ENCODE peak calls at places on chromosomes 6 and 20, in nine cellular contexts. One of them, this sample, is unnamed.

GRCh38 chr20:35630636-35631035 is 15.0 kb downstream of the SPAG4 start:
- DNase-seq in GM23248: no peak
- DNase-seq in activated T-cell treated with anti-CD3 and anti-CD28 coated beads, Interleukin-2, amount 50 U/mL, for 4 hours: no peak
- DNase-seq in right atrium auricular region: no peak
- DNase-seq in gastrocnemius medialis: no peak
- DNase-seq in CD4-positive, alpha-beta memory T cell: no peak
- DNase-seq in activated CD4-positive, CD25-positive, alpha-beta regulatory T cell treated with anti-CD3 and anti-CD28 coated beads, Interleukin-2, amount 50 U/mL, for 72 hours: no peak
- DNase-seq in memory B cell: no peak
- DNase-seq in NCI-H1092: no peak
- DNase-seq in this sample: no peak

GRCh38 chr20:62141397-62142251 is 1.6 kb downstream of the PSMA7 start:
- DNase-seq in GM23248: peak; percentile 71
- DNase-seq in activated T-cell treated with anti-CD3 and anti-CD28 coated beads, Interleukin-2, amount 50 U/mL, for 4 hours: no peak
- DNase-seq in right atrium auricular region: no peak
- DNase-seq in gastrocnemius medialis: peak; percentile 69
- DNase-seq in CD4-positive, alpha-beta memory T cell: peak; percentile 26
- DNase-seq in activated CD4-positive, CD25-positive, alpha-beta regulatory T cell treated with anti-CD3 and anti-CD28 coated beads, Interleukin-2, amount 50 U/mL, for 72 hours: no peak
- DNase-seq in memory B cell: no peak
- DNase-seq in NCI-H1092: no peak
- DNase-seq in this sample: peak; percentile 23

GRCh38 chr20:46129955-46130481 is 11.9 kb downstream of the CD40 start:
- DNase-seq in GM23248: no peak
- DNase-seq in activated T-cell treated with anti-CD3 and anti-CD28 coated beads, Interleukin-2, amount 50 U/mL, for 4 hours: no peak
- DNase-seq in right atrium auricular region: no peak
- DNase-seq in gastrocnemius medialis: peak; percentile 3
- DNase-seq in CD4-positive, alpha-beta memory T cell: no peak
- DNase-seq in activated CD4-positive, CD25-positive, alpha-beta regulatory T cell treated with anti-CD3 and anti-CD28 coated beads, Interleukin-2, amount 50 U/mL, for 72 hours: no peak
- DNase-seq in memory B cell: no peak
- DNase-seq in NCI-H1092: peak; percentile 22
- DNase-seq in this sample: no peak

GRCh38 chr20:36145877-36146707 is 8.4 kb upstream of the EPB41L1 start:
- DNase-seq in GM23248: no peak
- DNase-seq in activated T-cell treated with anti-CD3 and anti-CD28 coated beads, Interleukin-2, amount 50 U/mL, for 4 hours: no peak
- DNase-seq in right atrium auricular region: no peak
- DNase-seq in gastrocnemius medialis: peak; percentile 70
- DNase-seq in CD4-positive, alpha-beta memory T cell: no peak
- DNase-seq in activated CD4-positive, CD25-positive, alpha-beta regulatory T cell treated with anti-CD3 and anti-CD28 coated beads, Interleukin-2, amount 50 U/mL, for 72 hours: no peak
- DNase-seq in memory B cell: no peak
- DNase-seq in NCI-H1092: no peak
- DNase-seq in this sample: no peak

GRCh38 chr6:78483141-78483540 is 384.2 kb upstream of the IRAK1BP1 start:
- DNase-seq in GM23248: no peak
- DNase-seq in activated T-cell treated with anti-CD3 and anti-CD28 coated beads, Interleukin-2, amount 50 U/mL, for 4 hours: no peak
- DNase-seq in right atrium auricular region: no peak
- DNase-seq in gastrocnemius medialis: no peak
- DNase-seq in CD4-positive, alpha-beta memory T cell: no peak
- DNase-seq in activated CD4-positive, CD25-positive, alpha-beta regulatory T cell treated with anti-CD3 and anti-CD28 coated beads, Interleukin-2, amount 50 U/mL, for 72 hours: no peak
- DNase-seq in memory B cell: no peak
- DNase-seq in NCI-H1092: no peak
- DNase-seq in this sample: no peak

GRCh38 chr6:1596088-1596852 is 13.4 kb upstream of the FOXC1 start:
- DNase-seq in GM23248: peak; percentile 62
- DNase-seq in activated T-cell treated with anti-CD3 and anti-CD28 coated beads, Interleukin-2, amount 50 U/mL, for 4 hours: peak; percentile 57
- DNase-seq in right atrium auricular region: peak; percentile 79
- DNase-seq in gastrocnemius medialis: peak; percentile 44
- DNase-seq in CD4-positive, alpha-beta memory T cell: peak; percentile 68
- DNase-seq in activated CD4-positive, CD25-positive, alpha-beta regulatory T cell treated with anti-CD3 and anti-CD28 coated beads, Interleukin-2, amount 50 U/mL, for 72 hours: peak; percentile 66
- DNase-seq in memory B cell: peak; percentile 72
- DNase-seq in NCI-H1092: no peak
- DNase-seq in this sample: peak; percentile 57

GRCh38 chr6:69007781-69008180 is 372.7 kb downstream of the ADGRB3 start:
- DNase-seq in GM23248: no peak
- DNase-seq in activated T-cell treated with anti-CD3 and anti-CD28 coated beads, Interleukin-2, amount 50 U/mL, for 4 hours: no peak
- DNase-seq in right atrium auricular region: no peak
- DNase-seq in gastrocnemius medialis: no peak
- DNase-seq in CD4-positive, alpha-beta memory T cell: no peak
- DNase-seq in activated CD4-positive, CD25-positive, alpha-beta regulatory T cell treated with anti-CD3 and anti-CD28 coated beads, Interleukin-2, amount 50 U/mL, for 72 hours: no peak
- DNase-seq in memory B cell: no peak
- DNase-seq in NCI-H1092: no peak
- DNase-seq in this sample: no peak

GRCh38 chr20:14992961-14993360 is 655.5 kb upstream of the FLRT3 start:
- DNase-seq in GM23248: peak; percentile 38
- DNase-seq in activated T-cell treated with anti-CD3 and anti-CD28 coated beads, Interleukin-2, amount 50 U/mL, for 4 hours: no peak
- DNase-seq in right atrium auricular region: no peak
- DNase-seq in gastrocnemius medialis: no peak
- DNase-seq in CD4-positive, alpha-beta memory T cell: no peak
- DNase-seq in activated CD4-positive, CD25-positive, alpha-beta regulatory T cell treated with anti-CD3 and anti-CD28 coated beads, Interleukin-2, amount 50 U/mL, for 72 hours: no peak
- DNase-seq in memory B cell: no peak
- DNase-seq in NCI-H1092: no peak
- DNase-seq in this sample: peak; percentile 16

GRCh38 chr6:85826997-85827396 is 184.3 kb upstream of the SYNCRIP start:
- DNase-seq in GM23248: no peak
- DNase-seq in activated T-cell treated with anti-CD3 and anti-CD28 coated beads, Interleukin-2, amount 50 U/mL, for 4 hours: no peak
- DNase-seq in right atrium auricular region: no peak
- DNase-seq in gastrocnemius medialis: no peak
- DNase-seq in CD4-positive, alpha-beta memory T cell: no peak
- DNase-seq in activated CD4-positive, CD25-positive, alpha-beta regulatory T cell treated with anti-CD3 and anti-CD28 coated beads, Interleukin-2, amount 50 U/mL, for 72 hours: no peak
- DNase-seq in memory B cell: no peak
- DNase-seq in NCI-H1092: no peak
- DNase-seq in this sample: no peak

GRCh38 chr6:2899596-2899995 is 3.5 kb downstream of the SERPINB9 start:
- DNase-seq in GM23248: no peak
- DNase-seq in activated T-cell treated with anti-CD3 and anti-CD28 coated beads, Interleukin-2, amount 50 U/mL, for 4 hours: no peak
- DNase-seq in right atrium auricular region: no peak
- DNase-seq in gastrocnemius medialis: no peak
- DNase-seq in CD4-positive, alpha-beta memory T cell: no peak
- DNase-seq in activated CD4-positive, CD25-positive, alpha-beta regulatory T cell treated with anti-CD3 and anti-CD28 coated beads, Interleukin-2, amount 50 U/mL, for 72 hours: no peak
- DNase-seq in memory B cell: no peak
- DNase-seq in NCI-H1092: no peak
- DNase-seq in this sample: no peak

GRCh38 chr6:1062786-1063545 is 248.9 kb upstream of the FOXQ1 start:
- DNase-seq in GM23248: peak; percentile 9
- DNase-seq in activated T-cell treated with anti-CD3 and anti-CD28 coated beads, Interleukin-2, amount 50 U/mL, for 4 hours: no peak
- DNase-seq in right atrium auricular region: no peak
- DNase-seq in gastrocnemius medialis: no peak
- DNase-seq in CD4-positive, alpha-beta memory T cell: no peak
- DNase-seq in activated CD4-positive, CD25-positive, alpha-beta regulatory T cell treated with anti-CD3 and anti-CD28 coated beads, Interleukin-2, amount 50 U/mL, for 72 hours: no peak
- DNase-seq in memory B cell: no peak
- DNase-seq in NCI-H1092: no peak
- DNase-seq in this sample: peak; percentile 8

GRCh38 chr20:62353289-62354030 is 13.7 kb downstream of the LAMA5 start:
- DNase-seq in GM23248: no peak
- DNase-seq in activated T-cell treated with anti-CD3 and anti-CD28 coated beads, Interleukin-2, amount 50 U/mL, for 4 hours: no peak
- DNase-seq in right atrium auricular region: no peak
- DNase-seq in gastrocnemius medialis: no peak
- DNase-seq in CD4-positive, alpha-beta memory T cell: no peak
- DNase-seq in activated CD4-positive, CD25-positive, alpha-beta regulatory T cell treated with anti-CD3 and anti-CD28 coated beads, Interleukin-2, amount 50 U/mL, for 72 hours: no peak
- DNase-seq in memory B cell: no peak
- DNase-seq in NCI-H1092: no peak
- DNase-seq in this sample: no peak